ENCODE peak calls at places on chromosomes 3 and 15, in six cellular contexts. One of them, this sample, is unnamed.

GRCh38 chr15:69338535-69339213 is 40.0 kb downstream of the PAQR5 start:
- DNase-seq in astrocyte of the cerebellum: no peak
- DNase-seq in GM12891: no peak
- DNase-seq in neural crest cell: no peak
- DNase-seq in tibial nerve: no peak
- DNase-seq in endothelial cell: no peak
- DNase-seq in this sample: no peak

GRCh38 chr3:106829206-106829605 is 548.0 kb upstream of the CCDC54 start:
- DNase-seq in tibial nerve: no peak
- DNase-seq in astrocyte of the cerebellum: peak
- DNase-seq in neural crest cell: no peak
- DNase-seq in endothelial cell: no peak
- DNase-seq in GM12891: no peak
- DNase-seq in this sample: no peak

GRCh38 chr3:89504432-89504831 is 397.0 kb downstream of the EPHA3 start:
- DNase-seq in neural crest cell: no peak
- DNase-seq in tibial nerve: no peak
- DNase-seq in endothelial cell: no peak
- DNase-seq in GM12891: no peak
- DNase-seq in astrocyte of the cerebellum: no peak
- DNase-seq in this sample: peak

GRCh38 chr15:90618330-90619136 is 88.8 kb downstream of the CRTC3 start:
- DNase-seq in GM12891: no peak
- DNase-seq in neural crest cell: no peak
- DNase-seq in tibial nerve: no peak
- DNase-seq in astrocyte of the cerebellum: no peak
- DNase-seq in endothelial cell: no peak
- DNase-seq in this sample: no peak

GRCh38 chr3:52890735-52891134 is 6.6 kb downstream of the STIMATE start:
- DNase-seq in neural crest cell: no peak
- DNase-seq in tibial nerve: no peak
- DNase-seq in endothelial cell: no peak
- DNase-seq in astrocyte of the cerebellum: no peak
- DNase-seq in GM12891: no peak
- DNase-seq in this sample: no peak

GRCh38 chr3:2623463-2623862 is 486.7 kb downstream of the IL5RA start:
- DNase-seq in endothelial cell: no peak
- DNase-seq in astrocyte of the cerebellum: no peak
- DNase-seq in neural crest cell: no peak
- DNase-seq in tibial nerve: no peak
- DNase-seq in GM12891: no peak
- DNase-seq in this sample: peak

GRCh38 chr15:62060116-62060895 is at the start of gene VPS13C:
- DNase-seq in endothelial cell: peak
- DNase-seq in tibial nerve: peak
- DNase-seq in GM12891: peak
- DNase-seq in astrocyte of the cerebellum: peak
- DNase-seq in neural crest cell: peak
- DNase-seq in this sample: peak

GRCh38 chr3:47193871-47194859 is 30.3 kb upstream of the SETD2 start:
- DNase-seq in astrocyte of the cerebellum: no peak
- DNase-seq in neural crest cell: no peak
- DNase-seq in tibial nerve: no peak
- DNase-seq in GM12891: no peak
- DNase-seq in endothelial cell: no peak
- DNase-seq in this sample: no peak

GRCh38 chr3:71542548-71543370 is 40.8 kb downstream of the FOXP1 start:
- DNase-seq in endothelial cell: peak
- DNase-seq in astrocyte of the cerebellum: peak
- DNase-seq in tibial nerve: peak
- DNase-seq in GM12891: no peak
- DNase-seq in neural crest cell: peak
- DNase-seq in this sample: no peak

GRCh38 chr15:79054350-79054749 is 36.2 kb downstream of the RASGRF1 start:
- DNase-seq in tibial nerve: no peak
- DNase-seq in GM12891: no peak
- DNase-seq in endothelial cell: no peak
- DNase-seq in astrocyte of the cerebellum: no peak
- DNase-seq in neural crest cell: no peak
- DNase-seq in this sample: no peak

GRCh38 chr3:124318650-124319049 is 326.7 kb upstream of the ROPN1 start:
- DNase-seq in endothelial cell: no peak
- DNase-seq in tibial nerve: no peak
- DNase-seq in neural crest cell: no peak
- DNase-seq in astrocyte of the cerebellum: no peak
- DNase-seq in GM12891: no peak
- DNase-seq in this sample: no peak

GRCh38 chr3:58529516-58530353 is 7.3 kb downstream of the ACOX2 start:
- DNase-seq in endothelial cell: peak
- DNase-seq in astrocyte of the cerebellum: no peak
- DNase-seq in neural crest cell: peak
- DNase-seq in tibial nerve: no peak
- DNase-seq in GM12891: no peak
- DNase-seq in this sample: peak

GRCh38 chr15:51046799-51047449 is 47.8 kb downstream of the TNFAIP8L3 start:
- DNase-seq in neural crest cell: no peak
- DNase-seq in GM12891: no peak
- DNase-seq in astrocyte of the cerebellum: peak
- DNase-seq in tibial nerve: no peak
- DNase-seq in endothelial cell: no peak
- DNase-seq in this sample: no peak

GRCh38 chr3:149306751-149307434 is 26.5 kb downstream of the TM4SF18 start:
- DNase-seq in endothelial cell: no peak
- DNase-seq in tibial nerve: no peak
- DNase-seq in neural crest cell: no peak
- DNase-seq in GM12891: no peak
- DNase-seq in astrocyte of the cerebellum: no peak
- DNase-seq in this sample: no peak

GRCh38 chr3:71050521-71051258 is 532.8 kb downstream of the FOXP1 start:
- DNase-seq in neural crest cell: no peak
- DNase-seq in GM12891: no peak
- DNase-seq in astrocyte of the cerebellum: peak
- DNase-seq in tibial nerve: no peak
- DNase-seq in endothelial cell: no peak
- DNase-seq in this sample: peak

GRCh38 chr15:68809517-68809916 is 11.2 kb downstream of the ANP32A start:
- DNase-seq in astrocyte of the cerebellum: no peak
- DNase-seq in neural crest cell: no peak
- DNase-seq in GM12891: no peak
- DNase-seq in endothelial cell: no peak
- DNase-seq in tibial nerve: no peak
- DNase-seq in this sample: no peak

GRCh38 chr15:100215843-100216169 is 126.0 kb downstream of the ADAMTS17 start:
- DNase-seq in GM12891: no peak
- DNase-seq in tibial nerve: no peak
- DNase-seq in neural crest cell: no peak
- DNase-seq in endothelial cell: no peak
- DNase-seq in astrocyte of the cerebellum: no peak
- DNase-seq in this sample: no peak

GRCh38 chr15:73005032-73005431 is 47.2 kb upstream of the NEO1 start:
- DNase-seq in astrocyte of the cerebellum: no peak
- DNase-seq in endothelial cell: no peak
- DNase-seq in tibial nerve: no peak
- DNase-seq in neural crest cell: no peak
- DNase-seq in GM12891: no peak
- DNase-seq in this sample: no peak

GRCh38 chr3:129412542-129413198 is 15.8 kb downstream of the EFCAB12 start:
- DNase-seq in astrocyte of the cerebellum: no peak
- DNase-seq in tibial nerve: no peak
- DNase-seq in GM12891: no peak
- DNase-seq in endothelial cell: no peak
- DNase-seq in neural crest cell: no peak
- DNase-seq in this sample: no peak

GRCh38 chr3:184703657-184704056 is 8.2 kb downstream of the MAGEF1 start:
- DNase-seq in endothelial cell: no peak
- DNase-seq in tibial nerve: no peak
- DNase-seq in neural crest cell: no peak
- DNase-seq in GM12891: no peak
- DNase-seq in astrocyte of the cerebellum: no peak
- DNase-seq in this sample: no peak

GRCh38 chr3:151009981-151010380 is 37.5 kb upstream of the CLRN1 start:
- DNase-seq in neural crest cell: no peak
- DNase-seq in endothelial cell: no peak
- DNase-seq in GM12891: no peak
- DNase-seq in astrocyte of the cerebellum: no peak
- DNase-seq in tibial nerve: no peak
- DNase-seq in this sample: no peak

GRCh38 chr3:107969994-107970896 is 120.6 kb downstream of the CD47 start:
- DNase-seq in neural crest cell: no peak
- DNase-seq in tibial nerve: no peak
- DNase-seq in astrocyte of the cerebellum: no peak
- DNase-seq in endothelial cell: no peak
- DNase-seq in GM12891: no peak
- DNase-seq in this sample: no peak

This sample was measured in retina.